ENCODE peak calls at places on chromosomes 16 and 17, in five cellular contexts. N is testis, E is transverse colon, S is H9, K is left ventricle myocardium inferior. O is an unnamed sample. For H3K27me3 and H3K4me1, the result is how much of the 10 kb centered on the place peaks cover.

GRCh38 chr17:49020609-49021008 is 23.4 kb downstream of the IGF2BP1 start:
- DNase-seq in K (no peak), S (no peak), E (no peak), N (peak), O (no peak)

GRCh38 chr17:32266389-32267269 is 997 bp downstream of the RHBDL3 start:
- DNase-seq in N (no peak), E (no peak), S (peak), K (no peak), O (peak)

GRCh38 chr16:23317266-23317661 is 15.2 kb downstream of the SCNN1B start:
- DNase-seq in K (no peak), E (peak), S (no peak), N (no peak), O (peak)

GRCh38 chr17:7388856-7389255 is 5.5 kb downstream of the PLSCR3 start:
- DNase-seq in N (no peak), E (no peak), K (no peak), S (no peak), O (no peak)

GRCh38 chr16:66020642-66021041 is 345.8 kb upstream of the CDH5 start:
- DNase-seq in S (no peak), N (no peak), E (no peak), K (no peak), O (no peak)

GRCh38 chr16:24609417-24609739 is 70.0 kb downstream of the RBBP6 start:
- DNase-seq in E (no peak), K (no peak), N (no peak), S (no peak), O (no peak)

GRCh38 chr17:78896091-78896833 is 6.7 kb downstream of the CEP295NL start:
- DNase-seq in E (no peak), S (no peak), N (peak), K (no peak), O (no peak)

GRCh38 chr17:70989301-70989700 is 820.0 kb downstream of the KCNJ2 start:
- DNase-seq in E (no peak), K (no peak), S (no peak), N (no peak), O (no peak)

GRCh38 chr17:79022507-79022991 is 1.4 kb upstream of the C1QTNF1 start:
- DNase-seq in S (no peak), K (peak), E (no peak), N (peak), O (peak)

GRCh38 chr17:68390888-68391545 is 66.3 kb downstream of the WIPI1 start:
- DNase-seq in S (no peak), N (peak), E (no peak), K (no peak), O (no peak)

GRCh38 chr16:49621240-49622083 is 234.4 kb downstream of the ZNF423 start:
- DNase-seq in S (peak), E (no peak), N (no peak), K (no peak), O (no peak)

GRCh38 chr17:65409381-65409780 is 152.1 kb downstream of the AXIN2 start:
- DNase-seq in E (no peak), N (no peak), K (no peak), S (no peak), O (no peak)

GRCh38 chr16:24141917-24142316 is 114.2 kb upstream of the CACNG3 start:
- DNase-seq in E (no peak), S (no peak), N (no peak), K (no peak), O (no peak)

DNA sequence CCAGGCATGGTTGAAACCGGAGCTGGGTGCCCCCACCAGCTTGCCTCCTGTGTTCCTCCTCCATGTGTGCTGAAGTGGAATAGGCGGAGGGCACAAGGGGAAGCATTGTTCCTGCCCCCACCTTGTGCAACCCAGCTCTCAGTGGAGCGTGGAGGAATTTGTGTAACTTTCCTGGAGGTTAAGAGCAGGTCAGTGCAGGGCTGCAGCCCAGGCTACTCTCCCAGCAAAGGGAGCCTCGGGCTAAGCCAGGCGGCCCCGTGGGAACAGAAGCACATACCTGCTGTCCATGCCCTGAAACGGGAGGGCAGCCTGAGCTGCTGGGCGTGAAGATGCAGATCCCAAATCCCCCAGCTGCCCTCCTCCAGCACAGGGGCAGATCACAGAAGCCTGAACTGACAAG is 158.8 kb upstream of the LHX1 start:
- DNase-seq in N (no peak), S (no peak), K (no peak), E (no peak), O (peak)
- H3K27me3 ChIP-seq in N (under half), S (under half), K (half or more), E (under half), O (under half)

GRCh38 chr17:17400566-17401184 is 76.1 kb upstream of the MED9 start:
- DNase-seq in S (no peak), K (no peak), E (no peak), N (no peak), O (no peak)
- H3K4me1 ChIP-seq in S (under half), K (under half), E (under half), N (under half), O (under half)

GRCh38 chr16:86368261-86368660 is 142.1 kb upstream of the FOXF1 start:
- DNase-seq in N (no peak), K (no peak), E (no peak), S (no peak), O (no peak)

GRCh38 chr16:86371083-86371803 is 139.1 kb upstream of the FOXF1 start:
- DNase-seq in K (no peak), N (no peak), S (no peak), E (no peak), O (no peak)

GRCh38 chr16:86372193-86372592 is 138.1 kb upstream of the FOXF1 start:
- DNase-seq in E (no peak), K (no peak), S (no peak), N (no peak), O (no peak)

GRCh38 chr16:86367291-86368072 is 142.8 kb upstream of the FOXF1 start:
- DNase-seq in S (no peak), K (no peak), N (no peak), E (no peak), O (no peak)

GRCh38 chr16:86370036-86370435 is 140.3 kb upstream of the FOXF1 start:
- DNase-seq in E (no peak), N (no peak), K (no peak), S (no peak), O (no peak)
- H3K27me3 ChIP-seq in E (under half), N (under half), K (half or more), S (under half), O (under half)

DNA sequence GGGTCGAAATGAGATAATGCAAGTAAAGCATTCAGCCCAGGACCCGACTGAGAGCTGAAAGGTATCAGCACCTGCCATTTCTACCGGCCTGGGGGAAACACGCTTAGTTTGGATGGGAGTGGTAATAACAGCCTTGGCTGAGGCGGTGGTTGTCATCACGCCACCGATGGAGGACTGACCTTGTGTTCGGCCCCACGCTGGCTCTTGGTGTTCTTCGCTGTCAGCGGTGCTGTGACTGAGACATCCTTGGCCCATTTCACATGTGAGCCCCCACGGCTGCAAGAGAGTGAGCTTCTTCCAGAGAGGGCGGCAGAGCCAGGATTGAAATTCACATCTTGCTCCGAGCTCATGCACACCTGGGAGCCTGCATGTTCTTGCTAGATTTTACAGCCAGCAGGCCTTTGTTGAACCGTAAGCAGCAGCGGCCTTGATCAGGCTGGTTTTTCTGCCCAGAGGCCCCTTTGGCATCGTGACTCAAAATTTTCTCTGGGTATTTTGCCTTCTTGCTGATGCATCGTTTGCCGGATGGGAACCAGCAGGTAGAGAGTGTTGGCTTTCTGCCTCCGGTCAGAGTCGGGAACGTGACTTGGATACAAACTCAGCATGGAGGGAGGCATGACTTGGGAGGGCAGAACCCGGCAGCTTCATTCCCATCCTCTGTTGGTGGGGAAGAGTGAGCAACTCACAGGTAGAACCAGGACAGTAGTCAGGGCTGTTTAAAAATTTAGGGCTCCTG is 341.5 kb downstream of the SNX29 start:
- DNase-seq in K (no peak), N (no peak), E (no peak), S (no peak), O (no peak)
- H3K4me1 ChIP-seq in K (under half), N (under half), E (under half), S (under half), O (under half)

O was measured in thyroid gland.